ENCODE peak calls at places on chromosomes 16 and 17, in ten cellular contexts. One of them, this sample, is unnamed.

GRCh38 chr16:11602321-11602720 is 15.6 kb upstream of the LITAF start:
- DNase-seq in spleen: no peak
- DNase-seq in thyroid gland: no peak
- DNase-seq in transverse colon: no peak
- DNase-seq in uterus: no peak
- DNase-seq in Peyer's patch: no peak
- DNase-seq in ovary: peak
- DNase-seq in heart left ventricle: no peak
- DNase-seq in body of pancreas: no peak
- DNase-seq in A549: no peak
- DNase-seq in this sample: no peak

GRCh38 chr17:43368740-43369506 is 29.9 kb upstream of the ARL4D start:
- DNase-seq in uterus: peak
- DNase-seq in transverse colon: peak
- DNase-seq in heart left ventricle: peak
- DNase-seq in body of pancreas: peak
- DNase-seq in Peyer's patch: peak
- DNase-seq in A549: peak
- DNase-seq in spleen: peak
- DNase-seq in thyroid gland: peak
- DNase-seq in ovary: peak
- DNase-seq in this sample: peak

GRCh38 chr17:15909481-15909991 is 35.4 kb upstream of the ADORA2B start:
- DNase-seq in transverse colon: no peak
- DNase-seq in body of pancreas: peak
- DNase-seq in A549: peak
- DNase-seq in heart left ventricle: peak
- DNase-seq in spleen: no peak
- DNase-seq in Peyer's patch: no peak
- DNase-seq in thyroid gland: no peak
- DNase-seq in ovary: no peak
- DNase-seq in uterus: no peak
- DNase-seq in this sample: no peak

GRCh38 chr17:8223356-8224063 is 13.1 kb upstream of the AURKB start:
- DNase-seq in A549: peak
- DNase-seq in spleen: peak
- DNase-seq in Peyer's patch: peak
- DNase-seq in uterus: peak
- DNase-seq in transverse colon: peak
- DNase-seq in body of pancreas: peak
- DNase-seq in ovary: peak
- DNase-seq in heart left ventricle: peak
- DNase-seq in thyroid gland: peak
- DNase-seq in this sample: no peak

GRCh38 chr16:920722-921121 is 50.1 kb downstream of the LMF1 start:
- DNase-seq in ovary: no peak
- DNase-seq in Peyer's patch: no peak
- DNase-seq in transverse colon: no peak
- DNase-seq in A549: no peak
- DNase-seq in body of pancreas: no peak
- DNase-seq in heart left ventricle: peak
- DNase-seq in thyroid gland: no peak
- DNase-seq in spleen: peak
- DNase-seq in uterus: no peak
- DNase-seq in this sample: no peak

GRCh38 chr17:31838641-31839225 is 20.3 kb downstream of the COPRS start:
- DNase-seq in uterus: no peak
- DNase-seq in ovary: no peak
- DNase-seq in heart left ventricle: no peak
- DNase-seq in Peyer's patch: no peak
- DNase-seq in body of pancreas: no peak
- DNase-seq in thyroid gland: no peak
- DNase-seq in A549: no peak
- DNase-seq in transverse colon: no peak
- DNase-seq in spleen: no peak
- DNase-seq in this sample: no peak

GRCh38 chr17:66423436-66423922 is 121.1 kb downstream of the PRKCA start:
- DNase-seq in heart left ventricle: no peak
- DNase-seq in body of pancreas: no peak
- DNase-seq in thyroid gland: peak
- DNase-seq in ovary: no peak
- DNase-seq in Peyer's patch: no peak
- DNase-seq in spleen: no peak
- DNase-seq in A549: no peak
- DNase-seq in uterus: no peak
- DNase-seq in transverse colon: no peak
- DNase-seq in this sample: no peak

GRCh38 chr17:48961516-48962233 is 6.7 kb downstream of the GIP start:
- DNase-seq in transverse colon: no peak
- DNase-seq in A549: peak
- DNase-seq in Peyer's patch: no peak
- DNase-seq in ovary: no peak
- DNase-seq in thyroid gland: no peak
- DNase-seq in uterus: no peak
- DNase-seq in spleen: no peak
- DNase-seq in body of pancreas: no peak
- DNase-seq in heart left ventricle: no peak
- DNase-seq in this sample: peak

GRCh38 chr16:152141-153128 is at the start of gene HBZ:
- DNase-seq in body of pancreas: no peak
- DNase-seq in heart left ventricle: no peak
- DNase-seq in transverse colon: no peak
- DNase-seq in A549: no peak
- DNase-seq in Peyer's patch: no peak
- DNase-seq in spleen: peak
- DNase-seq in uterus: no peak
- DNase-seq in ovary: no peak
- DNase-seq in thyroid gland: no peak
- DNase-seq in this sample: no peak

GRCh38 chr16:82653550-82654511 is 27.1 kb downstream of the CDH13 start:
- DNase-seq in A549: peak
- DNase-seq in transverse colon: no peak
- DNase-seq in ovary: no peak
- DNase-seq in body of pancreas: no peak
- DNase-seq in uterus: peak
- DNase-seq in heart left ventricle: no peak
- DNase-seq in spleen: no peak
- DNase-seq in Peyer's patch: peak
- DNase-seq in thyroid gland: no peak
- DNase-seq in this sample: peak

GRCh38 chr16:69089091-69089912 is 16.2 kb upstream of the HAS3 start:
- DNase-seq in body of pancreas: peak
- DNase-seq in thyroid gland: peak
- DNase-seq in A549: peak
- DNase-seq in heart left ventricle: no peak
- DNase-seq in transverse colon: no peak
- DNase-seq in uterus: no peak
- DNase-seq in Peyer's patch: no peak
- DNase-seq in ovary: no peak
- DNase-seq in spleen: no peak
- DNase-seq in this sample: no peak

GRCh38 chr17:81043725-81044427 is 8.9 kb downstream of the BAIAP2 start:
- DNase-seq in body of pancreas: no peak
- DNase-seq in heart left ventricle: no peak
- DNase-seq in uterus: no peak
- DNase-seq in thyroid gland: peak
- DNase-seq in A549: peak
- DNase-seq in ovary: no peak
- DNase-seq in transverse colon: no peak
- DNase-seq in spleen: peak
- DNase-seq in Peyer's patch: no peak
- DNase-seq in this sample: peak

GRCh38 chr17:44084131-44084538 is 13.6 kb downstream of the G6PC3 start:
- DNase-seq in ovary: no peak
- DNase-seq in A549: no peak
- DNase-seq in body of pancreas: no peak
- DNase-seq in transverse colon: no peak
- DNase-seq in spleen: no peak
- DNase-seq in uterus: no peak
- DNase-seq in Peyer's patch: no peak
- DNase-seq in heart left ventricle: no peak
- DNase-seq in thyroid gland: no peak
- DNase-seq in this sample: no peak

GRCh38 chr17:8360751-8361150 is 15.8 kb downstream of the KRABD2 start:
- DNase-seq in heart left ventricle: no peak
- DNase-seq in spleen: no peak
- DNase-seq in thyroid gland: no peak
- DNase-seq in Peyer's patch: no peak
- DNase-seq in uterus: no peak
- DNase-seq in body of pancreas: no peak
- DNase-seq in ovary: no peak
- DNase-seq in transverse colon: no peak
- DNase-seq in A549: no peak
- DNase-seq in this sample: no peak

GRCh38 chr17:56785997-56786680 is 47.6 kb downstream of the C17orf67 start:
- DNase-seq in transverse colon: no peak
- DNase-seq in ovary: no peak
- DNase-seq in spleen: no peak
- DNase-seq in thyroid gland: no peak
- DNase-seq in uterus: no peak
- DNase-seq in heart left ventricle: no peak
- DNase-seq in A549: no peak
- DNase-seq in body of pancreas: no peak
- DNase-seq in Peyer's patch: peak
- DNase-seq in this sample: no peak

DNA sequence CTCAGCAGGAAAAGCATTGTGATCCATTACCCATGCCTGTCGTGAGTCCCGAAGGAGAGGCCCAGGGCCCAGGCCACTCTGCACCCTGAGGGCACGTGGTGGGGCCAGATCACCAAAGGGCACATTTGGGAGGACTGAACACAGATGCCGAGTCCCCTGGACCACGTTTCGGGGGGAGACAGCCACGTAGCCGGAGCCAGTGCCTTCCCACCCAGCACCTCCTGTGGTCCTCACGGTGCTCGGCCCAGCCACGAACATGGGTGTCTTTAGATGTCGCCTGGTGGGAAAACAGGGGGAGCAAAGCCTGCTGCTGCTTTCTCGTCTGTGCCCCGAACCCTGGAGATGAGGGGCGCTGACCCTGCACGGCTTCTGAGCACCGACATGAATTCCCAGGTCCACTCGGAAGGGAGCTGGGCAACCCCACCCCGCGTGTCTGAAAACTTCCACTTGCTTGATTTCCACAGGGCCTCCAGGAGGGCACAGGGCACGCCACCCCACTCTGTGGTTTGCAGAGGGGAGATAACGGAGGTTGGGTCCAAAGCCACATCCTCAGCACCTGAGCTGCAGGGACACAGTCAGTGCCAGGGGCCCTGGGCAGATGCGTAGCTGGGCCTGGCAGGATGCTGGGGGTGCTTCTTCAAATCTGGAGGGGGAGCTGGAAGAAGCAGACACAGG is 14.4 kb downstream of the CBFA2T3 start:
- DNase-seq in A549: no peak
- DNase-seq in Peyer's patch: no peak
- DNase-seq in transverse colon: no peak
- DNase-seq in body of pancreas: no peak
- DNase-seq in ovary: no peak
- DNase-seq in thyroid gland: no peak
- DNase-seq in spleen: peak
- DNase-seq in uterus: no peak
- DNase-seq in heart left ventricle: no peak
- DNase-seq in this sample: no peak
- TF ChIP-seq POLR2A in A549: no peak
- TF ChIP-seq POLR2A in Peyer's patch: no peak
- TF ChIP-seq POLR2A in transverse colon: no peak
- TF ChIP-seq POLR2A in body of pancreas: no peak
- TF ChIP-seq POLR2A in ovary: no peak
- TF ChIP-seq POLR2A in thyroid gland: no peak
- TF ChIP-seq POLR2A in spleen: no peak
- TF ChIP-seq POLR2A in uterus: no peak
- TF ChIP-seq POLR2A in heart left ventricle: no peak
- TF ChIP-seq POLR2A in this sample: no peak

GRCh38 chr17:17849147-17849820 is 12.5 kb upstream of the SREBF1 start:
- DNase-seq in spleen: peak
- DNase-seq in heart left ventricle: peak
- DNase-seq in A549: no peak
- DNase-seq in thyroid gland: peak
- DNase-seq in transverse colon: peak
- DNase-seq in body of pancreas: no peak
- DNase-seq in Peyer's patch: peak
- DNase-seq in uterus: peak
- DNase-seq in ovary: peak
- DNase-seq in this sample: no peak
- TF ChIP-seq POLR2A in spleen: no peak
- TF ChIP-seq POLR2A in heart left ventricle: no peak
- TF ChIP-seq POLR2A in A549: no peak
- TF ChIP-seq POLR2A in thyroid gland: no peak
- TF ChIP-seq POLR2A in transverse colon: no peak
- TF ChIP-seq POLR2A in body of pancreas: no peak
- TF ChIP-seq POLR2A in Peyer's patch: no peak
- TF ChIP-seq POLR2A in uterus: no peak
- TF ChIP-seq POLR2A in ovary: no peak
- TF ChIP-seq POLR2A in this sample: no peak

DNA sequence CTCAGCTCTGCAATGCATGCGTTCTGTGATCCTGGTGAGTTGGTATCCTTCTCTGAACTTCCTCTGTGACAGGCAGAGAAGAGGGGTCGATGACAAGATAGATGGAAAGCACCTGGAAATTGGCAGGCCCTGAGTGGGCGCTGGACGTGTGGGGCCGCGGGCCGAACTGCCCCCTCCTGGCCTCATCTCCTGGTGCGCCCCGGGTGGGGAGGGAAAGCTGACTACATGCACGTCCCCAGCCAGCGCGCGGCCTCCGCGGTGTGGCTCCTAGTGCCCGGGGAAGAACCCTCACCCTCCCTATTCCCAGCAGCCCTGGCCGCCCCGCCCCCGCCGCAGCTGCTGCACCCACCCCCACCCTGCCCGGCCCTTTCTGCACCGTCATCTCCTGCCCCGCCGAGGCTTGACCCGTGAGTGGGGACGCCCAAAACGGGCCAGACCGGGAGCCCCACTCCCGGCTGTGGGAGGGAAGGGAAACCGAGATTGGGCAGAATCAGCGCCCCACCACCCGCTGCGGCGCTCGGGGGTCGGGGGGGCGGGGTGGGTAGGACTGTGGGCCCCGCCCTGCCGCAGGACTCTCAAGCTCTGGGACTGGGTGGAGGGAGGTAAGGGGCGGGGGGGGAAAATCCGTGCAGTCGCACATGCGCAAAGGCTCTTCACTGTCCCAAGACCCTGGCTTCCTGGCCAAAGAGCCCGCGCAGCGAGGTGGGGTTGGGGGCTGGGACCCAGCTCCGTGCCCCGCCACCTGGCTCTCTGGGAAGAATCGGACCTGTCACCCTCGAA is at the start of gene NOL3:
- DNase-seq in uterus: peak
- DNase-seq in Peyer's patch: peak
- DNase-seq in heart left ventricle: peak
- DNase-seq in transverse colon: peak
- DNase-seq in thyroid gland: peak
- DNase-seq in spleen: peak
- DNase-seq in body of pancreas: peak
- DNase-seq in A549: peak
- DNase-seq in ovary: peak
- DNase-seq in this sample: peak
- TF ChIP-seq POLR2A in uterus: no peak
- TF ChIP-seq POLR2A in Peyer's patch: no peak
- TF ChIP-seq POLR2A in heart left ventricle: no peak
- TF ChIP-seq POLR2A in transverse colon: peak
- TF ChIP-seq POLR2A in thyroid gland: peak
- TF ChIP-seq POLR2A in spleen: no peak
- TF ChIP-seq POLR2A in body of pancreas: peak
- TF ChIP-seq POLR2A in A549: peak
- TF ChIP-seq POLR2A in ovary: no peak
- TF ChIP-seq POLR2A in this sample: peak

GRCh38 chr17:74466111-74466784 is at the start of gene CD300A:
- DNase-seq in ovary: no peak
- DNase-seq in body of pancreas: no peak
- DNase-seq in thyroid gland: no peak
- DNase-seq in A549: no peak
- DNase-seq in heart left ventricle: no peak
- DNase-seq in spleen: peak
- DNase-seq in Peyer's patch: peak
- DNase-seq in uterus: no peak
- DNase-seq in transverse colon: no peak
- DNase-seq in this sample: no peak
- TF ChIP-seq POLR2A in ovary: no peak
- TF ChIP-seq POLR2A in body of pancreas: no peak
- TF ChIP-seq POLR2A in thyroid gland: no peak
- TF ChIP-seq POLR2A in A549: no peak
- TF ChIP-seq POLR2A in heart left ventricle: no peak
- TF ChIP-seq POLR2A in spleen: no peak
- TF ChIP-seq POLR2A in Peyer's patch: no peak
- TF ChIP-seq POLR2A in uterus: no peak
- TF ChIP-seq POLR2A in transverse colon: peak
- TF ChIP-seq POLR2A in this sample: no peak

This sample was measured in H54.